ENCODE peak calls at places on chromosomes 2 and 18, in nine cellular contexts. J is AG09309, E is GM12865, R is pancreas, M is body of pancreas, C is choroid plexus epithelial cell, F is AG10803, I is nephron progenitor cell, A is neural crest cell. Q is an unnamed sample.

GRCh38 chr2:221731432-221731831 is 159.3 kb upstream of the EPHA4 start:
- DNase-seq in J (no peak), E (no peak), R (no peak), M (no peak), C (no peak), F (no peak), I (no peak), A (no peak), Q (no peak)

GRCh38 chr2:54722641-54723299 is 692 bp upstream of the EML6 start:
- DNase-seq in J (peak; percentile 41), E (peak; percentile 19), R (no peak), M (no peak), C (peak; percentile 42), F (peak; percentile 74), I (no peak), A (no peak), Q (no peak)

GRCh38 chr18:62982600-62983251 is 267.4 kb downstream of the PHLPP1 start:
- DNase-seq in J (peak; percentile 5), E (peak; percentile 73), R (peak; percentile 64), M (peak; percentile 59), C (peak; percentile 79), F (peak; percentile 43), I (peak; percentile 62), A (peak; percentile 57), Q (peak; percentile 29)

GRCh38 chr18:2878656-2879330 is 32.0 kb downstream of the EMILIN2 start:
- DNase-seq in J (no peak), E (no peak), R (no peak), M (no peak), C (no peak), F (no peak), I (no peak), A (no peak), Q (no peak)

GRCh38 chr2:150476213-150476740 is 11.2 kb downstream of the RND3 start:
- DNase-seq in J (no peak), E (no peak), R (no peak), M (no peak), C (peak; percentile 48), F (no peak), I (no peak), A (no peak), Q (no peak)

GRCh38 chr2:204945376-204945775 is 400.1 kb downstream of the PARD3B start:
- DNase-seq in J (no peak), E (no peak), R (no peak), M (no peak), C (no peak), F (no peak), I (no peak), A (no peak), Q (no peak)

GRCh38 chr2:197165020-197165419 is 145.6 kb downstream of the ANKRD44 start:
- DNase-seq in J (no peak), E (no peak), R (no peak), M (no peak), C (peak; percentile 25), F (no peak), I (no peak), A (no peak), Q (no peak)

GRCh38 chr2:26561918-26562810 is 79.0 kb downstream of the CIB4 start:
- DNase-seq in J (no peak), E (peak; percentile 11), R (peak; percentile 73), M (peak; percentile 75), C (peak; percentile 5), F (peak; percentile 4), I (no peak), A (no peak), Q (no peak)

GRCh38 chr2:10407841-10408648 is 40.1 kb downstream of the ODC1 start:
- DNase-seq in J (peak; percentile 52), E (peak; percentile 86), R (peak; percentile 87), M (peak; percentile 90), C (peak; percentile 74), F (peak; percentile 48), I (no peak), A (no peak), Q (no peak)

GRCh38 chr18:4640349-4641012 is 185.4 kb upstream of the DLGAP1 start:
- DNase-seq in J (no peak), E (peak; percentile 41), R (no peak), M (no peak), C (no peak), F (no peak), I (no peak), A (no peak), Q (no peak)

GRCh38 chr2:206477296-206477695 is 34.0 kb downstream of the ADAM23 start:
- DNase-seq in J (peak; percentile 71), E (no peak), R (no peak), M (no peak), C (peak; percentile 57), F (peak; percentile 51), I (no peak), A (no peak), Q (no peak)

GRCh38 chr2:62383843-62384242 is 122.2 kb downstream of the TMEM17 start:
- DNase-seq in J (no peak), E (peak; percentile 39), R (no peak), M (no peak), C (peak; percentile 13), F (no peak), I (no peak), A (no peak), Q (no peak)
- TF ChIP-seq CTCF in J (no peak), E (no peak), R (no peak), M (no peak), C (no peak), F (no peak), I (no peak), A (no peak), Q (no peak)

DNA sequence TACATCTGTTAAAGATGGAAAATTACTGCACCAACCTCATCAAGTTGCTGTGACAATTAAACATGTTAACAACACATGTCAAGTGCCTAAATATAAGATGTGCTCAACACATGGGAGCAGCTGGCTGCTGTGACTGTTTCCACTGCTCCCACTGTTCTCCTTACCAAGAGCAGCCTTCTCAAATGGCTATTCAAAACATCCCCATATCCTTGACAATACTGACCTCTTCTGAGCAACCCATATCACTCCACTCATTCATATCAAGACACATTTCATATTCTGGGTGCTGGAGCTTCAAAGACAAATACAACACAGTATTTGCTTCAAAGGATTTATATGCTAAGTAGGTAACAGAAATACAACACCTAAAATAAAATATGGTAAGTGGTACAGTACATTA is 60.3 kb downstream of the PIAS2 start:
- DNase-seq in J (peak; percentile 2), E (peak; percentile 1), R (no peak), M (no peak), C (peak; percentile 24), F (peak; percentile 9), I (no peak), A (no peak), Q (no peak)
- TF ChIP-seq CTCF in J (no peak), E (no peak), R (no peak), M (no peak), C (no peak), F (no peak), I (no peak), A (no peak), Q (no peak)

GRCh38 chr2:237627463-237628321 is at the start of gene LRRFIP1:
- DNase-seq in J (no peak), E (no peak), R (peak; percentile 45), M (peak; percentile 49), C (no peak), F (no peak), I (peak; percentile 69), A (no peak), Q (peak; percentile 40)
- TF ChIP-seq CTCF in J (no peak), E (no peak), R (no peak), M (no peak), C (no peak), F (no peak), I (no peak), A (peak; percentile 24), Q (no peak)

GRCh38 chr2:226439337-226439736 is 360.3 kb downstream of the IRS1 start:
- DNase-seq in J (peak; percentile 67), E (no peak), R (no peak), M (no peak), C (peak; percentile 43), F (no peak), I (no peak), A (no peak), Q (no peak)
- TF ChIP-seq CTCF in J (no peak), E (no peak), R (no peak), M (no peak), C (no peak), F (no peak), I (no peak), A (no peak), Q (no peak)

DNA sequence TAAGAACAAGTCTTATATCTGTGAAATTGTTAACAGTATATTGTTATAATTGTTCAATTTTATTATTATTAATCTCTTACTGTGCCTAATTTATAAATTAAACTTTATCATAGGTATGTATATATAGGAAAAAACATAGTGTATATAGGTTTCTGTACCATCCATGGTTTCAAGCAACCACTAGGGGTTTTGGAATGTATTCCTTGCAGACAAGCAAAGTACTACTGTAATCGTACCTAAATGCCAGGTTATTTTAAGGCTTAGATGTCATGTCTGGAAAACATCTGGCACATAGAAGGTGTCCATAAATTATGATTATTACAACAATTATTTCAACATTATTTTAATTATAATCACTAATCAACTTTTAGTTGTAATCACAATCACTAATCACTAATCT is 8.4 kb downstream of the ITSN2 start:
- DNase-seq in J (no peak), E (no peak), R (no peak), M (no peak), C (no peak), F (no peak), I (no peak), A (no peak), Q (no peak)
- TF ChIP-seq CTCF in J (no peak), E (no peak), R (no peak), M (no peak), C (no peak), F (peak; percentile 11), I (no peak), A (peak; percentile 53), Q (no peak)

GRCh38 chr2:184367211-184367610 is 231.1 kb upstream of the ZNF804A start:
- DNase-seq in J (no peak), E (no peak), R (no peak), M (no peak), C (no peak), F (no peak), I (no peak), A (no peak), Q (no peak)

GRCh38 chr2:184359379-184359778 is 238.9 kb upstream of the ZNF804A start:
- DNase-seq in J (no peak), E (no peak), R (no peak), M (no peak), C (no peak), F (no peak), I (no peak), A (no peak), Q (no peak)

GRCh38 chr2:184363213-184363612 is 235.1 kb upstream of the ZNF804A start:
- DNase-seq in J (no peak), E (peak; percentile 14), R (no peak), M (no peak), C (no peak), F (no peak), I (no peak), A (no peak), Q (no peak)
- TF ChIP-seq CTCF in J (no peak), E (no peak), R (no peak), M (no peak), C (no peak), F (no peak), I (no peak), A (no peak), Q (no peak)

Q was measured in activated B cell treated with CpG ODN at 0.5 μM for 24 hours.